ENCODE peak calls at places on chromosomes 12 and 14, in four cellular contexts. O, M, W and T are unnamed samples.
A peak's percentile ranks its signal among the peaks of the same experiment; 100 is the strongest.

GRCh38 chr12:31227401-31227981 is 98.5 kb downstream of the SINHCAF start:
- DNase-seq in O (no peak), M (no peak), W (no peak), T (no peak)

GRCh38 chr12:10701226-10701681 is 21.9 kb downstream of the YBX3 start:
- DNase-seq in O (no peak), M (no peak), W (no peak), T (no peak)

GRCh38 chr12:64890873-64891468 is 66.5 kb downstream of the TBC1D30 start:
- DNase-seq in O (no peak), M (peak; percentile 81), W (peak; percentile 51), T (peak; percentile 79)

GRCh38 chr14:83425138-83425537 is 1891.5 kb upstream of the SEL1L start:
- DNase-seq in O (no peak), M (peak; percentile 37), W (no peak), T (no peak)

GRCh38 chr14:69214376-69214775 is 23.1 kb downstream of the EXD2 start:
- DNase-seq in O (no peak), M (no peak), W (no peak), T (no peak)

GRCh38 chr12:28132398-28132797 is 57.9 kb upstream of the CCDC91 start:
- DNase-seq in O (no peak), M (peak; percentile 5), W (no peak), T (no peak)

GRCh38 chr12:122834921-122835692 is at the start of gene HIP1R:
- DNase-seq in O (peak; percentile 69), M (no peak), W (peak; percentile 16), T (peak; percentile 82)

GRCh38 chr14:32678088-32678487 is 260.6 kb upstream of the NPAS3 start:
- DNase-seq in O (no peak), M (no peak), W (no peak), T (no peak)

GRCh38 chr14:27186048-27186447 is 588.2 kb upstream of the NOVA1 start:
- DNase-seq in O (no peak), M (no peak), W (no peak), T (no peak)

GRCh38 chr14:38290601-38291190 is 34.8 kb upstream of the CLEC14A start:
- DNase-seq in O (no peak), M (peak; percentile 91), W (no peak), T (no peak)

GRCh38 chr12:54337280-54337842 is 12.4 kb downstream of the COPZ1 start:
- DNase-seq in O (no peak), M (peak; percentile 39), W (no peak), T (peak; percentile 36)

GRCh38 chr12:99911076-99911475 is 73.7 kb downstream of the ANKS1B start:
- DNase-seq in O (no peak), M (peak; percentile 95), W (no peak), T (no peak)

GRCh38 chr12:70556179-70556869 is 80.9 kb downstream of the PTPRB start:
- DNase-seq in O (no peak), M (peak; percentile 31), W (peak; percentile 38), T (no peak)

GRCh38 chr14:95895720-95896119 is 19.1 kb downstream of the TUNAR start:
- DNase-seq in O (peak; percentile 82), M (no peak), W (peak; percentile 26), T (peak; percentile 63)

GRCh38 chr12:123267991-123268843 is 3.4 kb downstream of the CDK2AP1 start:
- DNase-seq in O (no peak), M (no peak), W (no peak), T (no peak)

GRCh38 chr14:91264151-91265150 is 19.9 kb upstream of the GPR68 start:
- DNase-seq in O (peak; percentile 41), M (no peak), W (no peak), T (peak; percentile 40)

GRCh38 chr14:103186894-103187586 is 63.8 kb downstream of the TNFAIP2 start:
- DNase-seq in O (peak; percentile 77), M (no peak), W (no peak), T (peak; percentile 72)

GRCh38 chr12:52004042-52004648 is 2.6 kb upstream of the TAMALIN start:
- DNase-seq in O (peak; percentile 83), M (peak; percentile 70), W (no peak), T (peak; percentile 84)

GRCh38 chr14:43735926-43736325 is 771.2 kb downstream of the FSCB start:
- DNase-seq in O (no peak), M (no peak), W (no peak), T (no peak)

GRCh38 chr12:50537538-50537919 is 32.7 kb downstream of the DIP2B start:
- DNase-seq in O (no peak), M (peak; percentile 41), W (peak; percentile 56), T (peak; percentile 18)

GRCh38 chr12:50638482-50638880 is 125.4 kb upstream of the ATF1 start:
- DNase-seq in O (no peak), M (no peak), W (no peak), T (no peak)

GRCh38 chr12:57165741-57166140 is 18.3 kb upstream of the LRP1-AS start:
- DNase-seq in O (no peak), M (no peak), W (peak; percentile 36), T (no peak)

GRCh38 chr14:35292770-35293561 is 784 bp downstream of the PSMA6 start:
- DNase-seq in O (no peak), M (no peak), W (no peak), T (no peak)

GRCh38 chr14:79663453-79663852 is 547.9 kb downstream of the DIO2 start:
- DNase-seq in O (no peak), M (no peak), W (no peak), T (no peak)

GRCh38 chr12:103441437-103442186 is 54.2 kb downstream of the C12orf42 start:
- DNase-seq in O (no peak), M (no peak), W (no peak), T (no peak)

GRCh38 chr14:52110441-52111086 is 41.7 kb upstream of the NID2 start:
- DNase-seq in O (no peak), M (peak; percentile 84), W (no peak), T (no peak)

GRCh38 chr14:95068091-95068490 is 89.2 kb downstream of the DICER1 start:
- DNase-seq in O (peak; percentile 12), M (no peak), W (no peak), T (no peak)

GRCh38 chr12:64137117-64137516 is 85.0 kb downstream of the KICS2 start:
- DNase-seq in O (no peak), M (no peak), W (no peak), T (no peak)

GRCh38 chr14:24913746-24914145 is 136.2 kb downstream of the STXBP6 start:
- DNase-seq in O (no peak), M (no peak), W (no peak), T (no peak)

GRCh38 chr12:101743724-101744472 is 4.6 kb upstream of the SYCP3 start:
- DNase-seq in O (no peak), M (no peak), W (no peak), T (peak; percentile 4)

GRCh38 chr14:55951366-55952206 is 166.6 kb upstream of the PELI2 start:
- DNase-seq in O (no peak), M (no peak), W (no peak), T (peak; percentile 86)

GRCh38 chr14:40417777-40418401 is 985.7 kb upstream of the FBXO33 start:
- DNase-seq in O (peak; percentile 70), M (no peak), W (peak; percentile 29), T (peak; percentile 71)

GRCh38 chr12:2581293-2582045 is 213.3 kb upstream of the FKBP4 start:
- DNase-seq in O (no peak), M (no peak), W (no peak), T (no peak)

GRCh38 chr12:44053550-44054243 is 217.8 kb downstream of the TMEM117 start:
- DNase-seq in O (no peak), M (peak; percentile 97), W (no peak), T (no peak)

GRCh38 chr14:103880334-103880985 is 33.1 kb upstream of the PPP1R13B start:
- DNase-seq in O (no peak), M (peak; percentile 73), W (no peak), T (peak; percentile 24)

GRCh38 chr12:104456417-104456949 is at the start of gene CHST11:
- DNase-seq in O (peak; percentile 96), M (peak; percentile 85), W (peak; percentile 48), T (peak; percentile 98)

GRCh38 chr12:101678081-101678480 is 19.4 kb upstream of the CHPT1 start:
- DNase-seq in O (no peak), M (no peak), W (no peak), T (no peak)

DNA sequence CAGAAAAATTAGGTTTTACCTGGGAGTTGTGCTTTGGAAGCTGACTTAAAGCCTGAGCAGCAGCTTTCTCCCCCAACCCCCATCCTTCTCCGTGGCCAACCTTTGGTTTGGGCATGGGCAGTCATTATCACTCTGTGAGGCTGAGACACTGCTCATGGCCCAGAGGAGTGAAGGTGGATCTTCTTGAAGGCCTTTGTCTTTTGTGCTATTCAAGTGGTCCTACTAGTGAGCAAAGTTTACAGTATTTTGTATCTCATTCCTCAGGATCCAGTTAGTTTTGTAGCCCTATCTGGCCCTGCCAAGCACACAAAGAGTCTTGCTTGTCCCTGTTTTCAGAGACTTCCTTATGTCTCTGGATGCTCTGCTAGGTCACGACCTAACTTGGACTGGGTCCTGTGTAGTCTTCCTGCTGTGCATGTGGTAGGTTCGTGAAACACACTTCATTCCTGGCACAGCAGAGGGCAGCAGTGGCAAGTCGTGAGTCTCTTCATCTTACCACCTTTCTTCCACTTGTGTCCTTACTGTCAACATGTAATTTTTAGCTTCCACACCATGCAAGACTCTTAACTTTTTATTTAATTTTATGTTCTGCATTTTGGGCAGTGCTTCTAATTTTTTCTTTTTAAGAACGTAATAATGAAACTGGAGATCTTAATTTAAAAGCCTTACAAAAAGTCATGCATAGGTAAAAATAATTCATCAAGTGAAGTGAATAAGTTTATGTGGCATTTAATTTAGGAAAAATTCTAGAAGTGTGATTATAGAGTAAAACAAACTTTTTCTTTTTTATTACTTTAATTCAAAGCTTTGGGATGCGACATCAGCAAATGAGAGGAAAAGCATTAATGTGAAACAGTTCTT is 53.7 kb downstream of the APAF1 start:
- DNase-seq in O (no peak), M (peak; percentile 71), W (peak; percentile 31), T (no peak)
- TF ChIP-seq CTCF in O (no peak), M (peak; percentile 69), W (peak; percentile 50), T (no peak)

GRCh38 chr12:124938066-124938465 is 23.6 kb upstream of the UBC start:
- DNase-seq in O (no peak), M (peak; percentile 19), W (no peak), T (no peak)

GRCh38 chr12:124940393-124941169 is 26.1 kb upstream of the UBC start:
- DNase-seq in O (peak; percentile 97), M (peak; percentile 87), W (peak; percentile 86), T (peak; percentile 93)

GRCh38 chr12:124940143-124940392 is 25.6 kb upstream of the UBC start:
- DNase-seq in O (no peak), M (no peak), W (no peak), T (no peak)

GRCh38 chr12:124939428-124940142 is 25.1 kb upstream of the UBC start:
- DNase-seq in O (peak; percentile 97), M (peak; percentile 99), W (peak; percentile 95), T (peak; percentile 93)

GRCh38 chr12:124938606-124939427 is 24.4 kb upstream of the UBC start:
- DNase-seq in O (peak; percentile 71), M (peak; percentile 92), W (peak; percentile 79), T (peak; percentile 80)
- TF ChIP-seq CTCF in O (peak; percentile 51), M (peak; percentile 41), W (no peak), T (peak; percentile 51)

GRCh38 chr14:101235872-101236221 is 325.4 kb upstream of the DIO3 start:
- DNase-seq in O (peak; percentile 26), M (no peak), W (no peak), T (no peak)
- TF ChIP-seq CTCF in O (no peak), M (no peak), W (no peak), T (no peak)

GRCh38 chr14:81004575-81004974 is 49.2 kb downstream of the TSHR start:
- DNase-seq in O (no peak), M (no peak), W (no peak), T (no peak)
- TF ChIP-seq CTCF in O (no peak), M (no peak), W (no peak), T (no peak)